ENCODE peak calls at places on chromosomes 4 and X, in six cellular contexts. Q is A549, K is psoas muscle, X is suprapubic skin, Y is BE2C, D is Peyer's patch. O is an unnamed sample.

GRCh38 chrX:19953145-19953544 is 37.7 kb downstream of the BCLAF3 start:
- DNase-seq in K (no peak), Q (no peak), D (no peak), Y (no peak), X (no peak), O (no peak)

GRCh38 chrX:16114640-16115039 is 8.7 kb upstream of the GRPR start:
- DNase-seq in Q (no peak), X (no peak), Y (no peak), K (no peak), D (no peak), O (no peak)

GRCh38 chr4:108049406-108049805 is 59.7 kb downstream of the HADH start:
- DNase-seq in K (no peak), X (no peak), D (no peak), Y (no peak), Q (no peak), O (no peak)

GRCh38 chrX:46381630-46382029 is 163.6 kb downstream of the ZNF674 start:
- DNase-seq in Q (no peak), K (no peak), X (no peak), D (no peak), Y (peak; percentile 4), O (peak; percentile 25)

GRCh38 chr4:57043304-57044251 is 64.9 kb downstream of the POLR2B start:
- DNase-seq in K (no peak), Y (no peak), X (no peak), D (no peak), Q (no peak), O (no peak)

GRCh38 chr4:1571986-1572385 is 112.1 kb downstream of the FAM53A start:
- DNase-seq in X (no peak), K (no peak), Y (no peak), Q (no peak), D (no peak), O (peak; percentile 45)

GRCh38 chr4:53012738-53013137 is 150.6 kb downstream of the RASL11B start:
- DNase-seq in D (no peak), X (no peak), K (no peak), Y (no peak), Q (no peak), O (no peak)

GRCh38 chr4:123941306-123941705 is 544.7 kb downstream of the SPRY1 start:
- DNase-seq in Y (no peak), X (no peak), K (no peak), Q (no peak), D (no peak), O (no peak)

GRCh38 chr4:105896984-105897760 is 1.9 kb downstream of the NPNT start:
- DNase-seq in X (no peak), D (no peak), Y (no peak), Q (no peak), K (no peak), O (no peak)
- H3K4me3 ChIP-seq in X (peak overlapping the region; percentile 68), D (peak overlapping the region; percentile 70), Y (no peak overlapping the region), Q (no peak overlapping the region), K (peak overlapping the region; percentile 76), O (no peak overlapping the region)

GRCh38 chr4:184719407-184719806 is 14.5 kb downstream of the CENPU start:
- DNase-seq in Y (no peak), X (no peak), Q (no peak), K (no peak), D (no peak), O (no peak)

GRCh38 chr4:184722798-184723197 is 11.1 kb downstream of the CENPU start:
- DNase-seq in X (no peak), K (no peak), Q (no peak), Y (no peak), D (no peak), O (peak; percentile 55)

DNA sequence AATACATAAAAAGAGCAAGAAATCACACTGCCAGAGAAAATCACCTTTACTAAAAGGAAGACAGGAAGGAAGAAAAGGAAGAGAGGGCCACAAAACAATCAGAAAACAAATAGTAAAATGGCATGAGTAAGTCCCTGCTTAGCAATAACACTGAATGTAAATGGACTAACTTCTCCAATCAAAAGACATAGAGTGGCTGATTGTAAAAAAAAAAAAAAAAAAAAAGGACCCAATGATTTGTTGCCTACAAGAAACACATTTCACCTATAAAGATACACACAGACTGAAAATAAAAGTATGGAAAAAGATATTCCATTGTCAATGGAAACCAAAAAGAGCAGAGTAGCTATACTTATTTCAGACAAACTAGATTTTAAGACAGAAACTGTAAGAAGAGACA is 12.6 kb downstream of the CENPU start:
- DNase-seq in K (no peak), Q (no peak), D (no peak), Y (no peak), X (no peak), O (no peak)
- H3K4me1 ChIP-seq in K (no peaks in the 10 kb centered on the region), Q (no peaks in the 10 kb centered on the region), D (no peaks in the 10 kb centered on the region), Y (no peaks in the 10 kb centered on the region), X (no peaks in the 10 kb centered on the region), O (peaks cover 4% of the 10 kb centered on the region)

DNA sequence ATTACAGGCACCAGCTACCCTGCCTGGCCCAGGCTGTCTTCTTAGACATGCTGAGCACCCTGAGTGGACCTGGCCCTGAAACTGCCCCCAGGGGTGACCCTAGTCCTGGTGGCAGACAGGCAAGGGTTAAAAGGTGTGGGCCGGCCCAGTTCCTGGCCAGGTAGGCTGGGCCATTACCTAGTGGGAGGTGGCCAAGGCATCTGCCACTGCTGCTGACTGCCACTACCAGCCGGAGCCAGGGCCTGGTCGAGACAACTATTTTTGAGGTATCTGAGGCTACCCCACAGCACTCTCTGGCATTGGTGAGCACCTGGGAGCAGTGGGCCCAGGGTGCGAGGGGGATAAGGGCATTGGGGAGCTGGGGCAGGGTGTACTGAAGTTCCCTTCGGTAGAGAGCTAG is at the start of gene CCDC120:
- DNase-seq in K (no peak), Q (no peak), D (no peak), Y (no peak), X (no peak), O (no peak)
- H3K4me3 ChIP-seq in K (no peak within 1 kb of the TSS), Q (no peak within 1 kb of the TSS), D (peak within 1 kb of the TSS; percentile 59), Y (no peak within 1 kb of the TSS), X (peak within 1 kb of the TSS; percentile 44), O (peak within 1 kb of the TSS; percentile 17)

GRCh38 chr4:16897351-16897750 is 1.1 kb downstream of the LDB2 start:
- DNase-seq in Y (no peak), D (no peak), X (no peak), Q (no peak), K (no peak), O (no peak)
- H3K4me1 ChIP-seq in Y (peaks cover 2% of the 10 kb centered on the region), D (no peaks in the 10 kb centered on the region), X (no peaks in the 10 kb centered on the region), Q (no peaks in the 10 kb centered on the region), K (no peaks in the 10 kb centered on the region), O (no peaks in the 10 kb centered on the region)